ENCODE peak calls at places on chromosomes 5 and 9, in five cellular contexts. One of them, this sample, is unnamed.

GRCh38 chr5:113548396-113548795 is 34.9 kb downstream of the YTHDC2 start:
- DNase-seq in activated T-helper 1 cell treated with anti-CD3 and anti-CD28 coated beads, Interleukin-2, amount 50 U/mL, for 16 hours: no peak
- DNase-seq in left colon: no peak
- DNase-seq in T-cell: no peak
- DNase-seq in astrocyte of the spinal cord: no peak
- DNase-seq in this sample: no peak

GRCh38 chr9:20526500-20527319 is 95.6 kb downstream of the MLLT3 start:
- DNase-seq in T-cell: no peak
- DNase-seq in activated T-helper 1 cell treated with anti-CD3 and anti-CD28 coated beads, Interleukin-2, amount 50 U/mL, for 16 hours: no peak
- DNase-seq in astrocyte of the spinal cord: peak
- DNase-seq in left colon: no peak
- DNase-seq in this sample: no peak

GRCh38 chr9:87684627-87685204 is 41.2 kb upstream of the CTSL start:
- DNase-seq in left colon: peak
- DNase-seq in activated T-helper 1 cell treated with anti-CD3 and anti-CD28 coated beads, Interleukin-2, amount 50 U/mL, for 16 hours: no peak
- DNase-seq in astrocyte of the spinal cord: no peak
- DNase-seq in T-cell: no peak
- DNase-seq in this sample: no peak

GRCh38 chr5:66324357-66324756 is 180.3 kb downstream of the SREK1 start:
- DNase-seq in left colon: no peak
- DNase-seq in astrocyte of the spinal cord: no peak
- DNase-seq in T-cell: no peak
- DNase-seq in activated T-helper 1 cell treated with anti-CD3 and anti-CD28 coated beads, Interleukin-2, amount 50 U/mL, for 16 hours: no peak
- DNase-seq in this sample: peak

GRCh38 chr5:1950708-1951103 is 68.0 kb upstream of the IRX4 start:
- DNase-seq in astrocyte of the spinal cord: no peak
- DNase-seq in left colon: no peak
- DNase-seq in T-cell: no peak
- DNase-seq in activated T-helper 1 cell treated with anti-CD3 and anti-CD28 coated beads, Interleukin-2, amount 50 U/mL, for 16 hours: no peak
- DNase-seq in this sample: no peak

GRCh38 chr5:174504266-174504726 is 220.1 kb upstream of the MSX2 start:
- DNase-seq in T-cell: no peak
- DNase-seq in activated T-helper 1 cell treated with anti-CD3 and anti-CD28 coated beads, Interleukin-2, amount 50 U/mL, for 16 hours: no peak
- DNase-seq in astrocyte of the spinal cord: no peak
- DNase-seq in left colon: no peak
- DNase-seq in this sample: no peak

GRCh38 chr9:136754626-136755284 is 3.3 kb downstream of the LCN8 start:
- DNase-seq in left colon: no peak
- DNase-seq in astrocyte of the spinal cord: no peak
- DNase-seq in T-cell: no peak
- DNase-seq in activated T-helper 1 cell treated with anti-CD3 and anti-CD28 coated beads, Interleukin-2, amount 50 U/mL, for 16 hours: no peak
- DNase-seq in this sample: no peak

GRCh38 chr9:36855443-36856315 is 178.4 kb downstream of the PAX5 start:
- DNase-seq in activated T-helper 1 cell treated with anti-CD3 and anti-CD28 coated beads, Interleukin-2, amount 50 U/mL, for 16 hours: no peak
- DNase-seq in left colon: peak
- DNase-seq in T-cell: no peak
- DNase-seq in astrocyte of the spinal cord: no peak
- DNase-seq in this sample: no peak

GRCh38 chr5:111755942-111756353 is 1.0 kb downstream of the NREP start:
- DNase-seq in T-cell: no peak
- DNase-seq in astrocyte of the spinal cord: peak
- DNase-seq in activated T-helper 1 cell treated with anti-CD3 and anti-CD28 coated beads, Interleukin-2, amount 50 U/mL, for 16 hours: no peak
- DNase-seq in left colon: no peak
- DNase-seq in this sample: no peak

GRCh38 chr9:137301086-137301947 is 754 bp downstream of the NRARP start:
- DNase-seq in T-cell: no peak
- DNase-seq in astrocyte of the spinal cord: peak
- DNase-seq in activated T-helper 1 cell treated with anti-CD3 and anti-CD28 coated beads, Interleukin-2, amount 50 U/mL, for 16 hours: no peak
- DNase-seq in left colon: peak
- DNase-seq in this sample: no peak

GRCh38 chr5:135020111-135020895 is 13.7 kb downstream of the PITX1 start:
- DNase-seq in activated T-helper 1 cell treated with anti-CD3 and anti-CD28 coated beads, Interleukin-2, amount 50 U/mL, for 16 hours: no peak
- DNase-seq in left colon: no peak
- DNase-seq in astrocyte of the spinal cord: no peak
- DNase-seq in T-cell: no peak
- DNase-seq in this sample: no peak

GRCh38 chr9:133803745-133804144 is 65.6 kb upstream of the SARDH start:
- DNase-seq in T-cell: no peak
- DNase-seq in astrocyte of the spinal cord: no peak
- DNase-seq in left colon: no peak
- DNase-seq in activated T-helper 1 cell treated with anti-CD3 and anti-CD28 coated beads, Interleukin-2, amount 50 U/mL, for 16 hours: no peak
- DNase-seq in this sample: no peak

GRCh38 chr5:176769911-176770310 is 40.4 kb upstream of the UNC5A start:
- DNase-seq in activated T-helper 1 cell treated with anti-CD3 and anti-CD28 coated beads, Interleukin-2, amount 50 U/mL, for 16 hours: no peak
- DNase-seq in left colon: no peak
- DNase-seq in astrocyte of the spinal cord: no peak
- DNase-seq in T-cell: no peak
- DNase-seq in this sample: no peak

GRCh38 chr9:133131506-133131905 is 10.5 kb upstream of the RALGDS start:
- DNase-seq in left colon: no peak
- DNase-seq in T-cell: no peak
- DNase-seq in activated T-helper 1 cell treated with anti-CD3 and anti-CD28 coated beads, Interleukin-2, amount 50 U/mL, for 16 hours: no peak
- DNase-seq in astrocyte of the spinal cord: no peak
- DNase-seq in this sample: no peak

GRCh38 chr9:127767909-127768331 is 10.5 kb downstream of the SH2D3C start:
- DNase-seq in T-cell: no peak
- DNase-seq in astrocyte of the spinal cord: peak
- DNase-seq in activated T-helper 1 cell treated with anti-CD3 and anti-CD28 coated beads, Interleukin-2, amount 50 U/mL, for 16 hours: no peak
- DNase-seq in left colon: no peak
- DNase-seq in this sample: no peak

GRCh38 chr5:40578501-40579451 is 100.9 kb upstream of the PTGER4 start:
- DNase-seq in T-cell: no peak
- DNase-seq in activated T-helper 1 cell treated with anti-CD3 and anti-CD28 coated beads, Interleukin-2, amount 50 U/mL, for 16 hours: no peak
- DNase-seq in left colon: no peak
- DNase-seq in astrocyte of the spinal cord: no peak
- DNase-seq in this sample: no peak

GRCh38 chr9:22379272-22379671 is 67.4 kb upstream of the DMRTA1 start:
- DNase-seq in left colon: no peak
- DNase-seq in activated T-helper 1 cell treated with anti-CD3 and anti-CD28 coated beads, Interleukin-2, amount 50 U/mL, for 16 hours: no peak
- DNase-seq in astrocyte of the spinal cord: no peak
- DNase-seq in T-cell: no peak
- DNase-seq in this sample: no peak

GRCh38 chr5:1523793-1524480 is at the start of gene LPCAT1:
- DNase-seq in T-cell: peak
- DNase-seq in activated T-helper 1 cell treated with anti-CD3 and anti-CD28 coated beads, Interleukin-2, amount 50 U/mL, for 16 hours: peak
- DNase-seq in astrocyte of the spinal cord: peak
- DNase-seq in left colon: peak
- DNase-seq in this sample: no peak

GRCh38 chr9:101530076-101530711 is 3.5 kb upstream of the RNF20 start:
- DNase-seq in activated T-helper 1 cell treated with anti-CD3 and anti-CD28 coated beads, Interleukin-2, amount 50 U/mL, for 16 hours: peak
- DNase-seq in astrocyte of the spinal cord: peak
- DNase-seq in left colon: peak
- DNase-seq in T-cell: peak
- DNase-seq in this sample: peak

GRCh38 chr5:98258939-98259338 is 514.5 kb upstream of the RGMB start:
- DNase-seq in astrocyte of the spinal cord: no peak
- DNase-seq in T-cell: no peak
- DNase-seq in left colon: peak
- DNase-seq in activated T-helper 1 cell treated with anti-CD3 and anti-CD28 coated beads, Interleukin-2, amount 50 U/mL, for 16 hours: no peak
- DNase-seq in this sample: no peak

GRCh38 chr5:135138116-135138850 is 104.3 kb upstream of the PITX1 start:
- DNase-seq in left colon: no peak
- DNase-seq in astrocyte of the spinal cord: no peak
- DNase-seq in T-cell: no peak
- DNase-seq in activated T-helper 1 cell treated with anti-CD3 and anti-CD28 coated beads, Interleukin-2, amount 50 U/mL, for 16 hours: no peak
- DNase-seq in this sample: no peak

GRCh38 chr5:148849461-148849860 is 23.1 kb downstream of the ADRB2 start:
- DNase-seq in T-cell: peak
- DNase-seq in astrocyte of the spinal cord: no peak
- DNase-seq in activated T-helper 1 cell treated with anti-CD3 and anti-CD28 coated beads, Interleukin-2, amount 50 U/mL, for 16 hours: no peak
- DNase-seq in left colon: peak
- DNase-seq in this sample: no peak

GRCh38 chr9:6788175-6789016 is 30.6 kb downstream of the KDM4C start:
- DNase-seq in astrocyte of the spinal cord: peak
- DNase-seq in activated T-helper 1 cell treated with anti-CD3 and anti-CD28 coated beads, Interleukin-2, amount 50 U/mL, for 16 hours: no peak
- DNase-seq in T-cell: no peak
- DNase-seq in left colon: peak
- DNase-seq in this sample: no peak

GRCh38 chr5:172730222-172730621 is 40.8 kb downstream of the DUSP1 start:
- DNase-seq in left colon: no peak
- DNase-seq in astrocyte of the spinal cord: no peak
- DNase-seq in activated T-helper 1 cell treated with anti-CD3 and anti-CD28 coated beads, Interleukin-2, amount 50 U/mL, for 16 hours: no peak
- DNase-seq in T-cell: no peak
- DNase-seq in this sample: no peak

This sample was measured in SHP77 treated with DMSO at 0.1 percent for 48 hours.